ENCODE peak calls at places on chromosomes 12 and 14, in eight cellular contexts. One of them, this sample, is unnamed.

GRCh38 chr12:2958432-2959193 is 584 bp upstream of the TEAD4 start:
- DNase-seq in lower leg skin: no peak
- DNase-seq in astrocyte: peak; percentile 52
- DNase-seq in foreskin fibroblast: peak; percentile 74
- DNase-seq in heart right ventricle: peak; percentile 72
- DNase-seq in body of pancreas: peak; percentile 83
- DNase-seq in choroid plexus epithelial cell: peak; percentile 33
- DNase-seq in cardiac muscle cell: peak; percentile 75
- DNase-seq in this sample: peak; percentile 81

GRCh38 chr14:80996049-80996901 is 40.9 kb downstream of the TSHR start:
- DNase-seq in lower leg skin: peak; percentile 33
- DNase-seq in astrocyte: peak; percentile 65
- DNase-seq in foreskin fibroblast: peak; percentile 63
- DNase-seq in heart right ventricle: no peak
- DNase-seq in body of pancreas: peak; percentile 67
- DNase-seq in choroid plexus epithelial cell: peak; percentile 93
- DNase-seq in cardiac muscle cell: peak; percentile 38
- DNase-seq in this sample: peak; percentile 90

GRCh38 chr12:95922231-95922630 is 20.2 kb downstream of the CCDC38 start:
- DNase-seq in lower leg skin: no peak
- DNase-seq in astrocyte: peak; percentile 2
- DNase-seq in foreskin fibroblast: peak; percentile 34
- DNase-seq in heart right ventricle: no peak
- DNase-seq in body of pancreas: no peak
- DNase-seq in choroid plexus epithelial cell: peak; percentile 12
- DNase-seq in cardiac muscle cell: no peak
- DNase-seq in this sample: peak; percentile 29

GRCh38 chr12:1842905-1843640 is 22.7 kb downstream of the LRTM2 start:
- DNase-seq in lower leg skin: no peak
- DNase-seq in astrocyte: no peak
- DNase-seq in foreskin fibroblast: no peak
- DNase-seq in heart right ventricle: no peak
- DNase-seq in body of pancreas: no peak
- DNase-seq in choroid plexus epithelial cell: no peak
- DNase-seq in cardiac muscle cell: no peak
- DNase-seq in this sample: no peak

GRCh38 chr12:91276529-91276928 is 93.9 kb upstream of the DCN start:
- DNase-seq in lower leg skin: no peak
- DNase-seq in astrocyte: no peak
- DNase-seq in foreskin fibroblast: no peak
- DNase-seq in heart right ventricle: no peak
- DNase-seq in body of pancreas: no peak
- DNase-seq in choroid plexus epithelial cell: no peak
- DNase-seq in cardiac muscle cell: no peak
- DNase-seq in this sample: no peak

GRCh38 chr14:56284641-56285040 is 166.4 kb downstream of the PELI2 start:
- DNase-seq in lower leg skin: no peak
- DNase-seq in astrocyte: no peak
- DNase-seq in foreskin fibroblast: no peak
- DNase-seq in heart right ventricle: no peak
- DNase-seq in body of pancreas: no peak
- DNase-seq in choroid plexus epithelial cell: peak; percentile 29
- DNase-seq in cardiac muscle cell: no peak
- DNase-seq in this sample: no peak

GRCh38 chr14:25381498-25381897 is 331.6 kb upstream of the STXBP6 start:
- DNase-seq in lower leg skin: no peak
- DNase-seq in astrocyte: no peak
- DNase-seq in foreskin fibroblast: no peak
- DNase-seq in heart right ventricle: no peak
- DNase-seq in body of pancreas: no peak
- DNase-seq in choroid plexus epithelial cell: no peak
- DNase-seq in cardiac muscle cell: no peak
- DNase-seq in this sample: no peak

GRCh38 chr12:43551971-43552559 is at the start of gene ADAMTS20:
- DNase-seq in lower leg skin: no peak
- DNase-seq in astrocyte: peak; percentile 4
- DNase-seq in foreskin fibroblast: no peak
- DNase-seq in heart right ventricle: no peak
- DNase-seq in body of pancreas: no peak
- DNase-seq in choroid plexus epithelial cell: peak; percentile 12
- DNase-seq in cardiac muscle cell: peak; percentile 71
- DNase-seq in this sample: peak; percentile 15

GRCh38 chr12:109487181-109488050 is 10.0 kb downstream of the UBE3B start:
- DNase-seq in lower leg skin: no peak
- DNase-seq in astrocyte: no peak
- DNase-seq in foreskin fibroblast: no peak
- DNase-seq in heart right ventricle: no peak
- DNase-seq in body of pancreas: no peak
- DNase-seq in choroid plexus epithelial cell: no peak
- DNase-seq in cardiac muscle cell: no peak
- DNase-seq in this sample: no peak

GRCh38 chr14:24416254-24416931 is 13.1 kb downstream of the CBLN3 start:
- DNase-seq in lower leg skin: no peak
- DNase-seq in astrocyte: no peak
- DNase-seq in foreskin fibroblast: no peak
- DNase-seq in heart right ventricle: no peak
- DNase-seq in body of pancreas: no peak
- DNase-seq in choroid plexus epithelial cell: no peak
- DNase-seq in cardiac muscle cell: peak; percentile 64
- DNase-seq in this sample: no peak

GRCh38 chr12:120263725-120264040 is 1.8 kb downstream of the PXN start:
- DNase-seq in lower leg skin: no peak
- DNase-seq in astrocyte: no peak
- DNase-seq in foreskin fibroblast: no peak
- DNase-seq in heart right ventricle: no peak
- DNase-seq in body of pancreas: no peak
- DNase-seq in choroid plexus epithelial cell: no peak
- DNase-seq in cardiac muscle cell: no peak
- DNase-seq in this sample: no peak

GRCh38 chr14:27242874-27243273 is 645.0 kb upstream of the NOVA1 start:
- DNase-seq in lower leg skin: no peak
- DNase-seq in astrocyte: no peak
- DNase-seq in foreskin fibroblast: no peak
- DNase-seq in heart right ventricle: no peak
- DNase-seq in body of pancreas: no peak
- DNase-seq in choroid plexus epithelial cell: peak; percentile 0
- DNase-seq in cardiac muscle cell: no peak
- DNase-seq in this sample: no peak

GRCh38 chr12:92466391-92467305 is 236.1 kb upstream of the PLEKHG7 start:
- DNase-seq in lower leg skin: no peak
- DNase-seq in astrocyte: peak; percentile 13
- DNase-seq in foreskin fibroblast: no peak
- DNase-seq in heart right ventricle: no peak
- DNase-seq in body of pancreas: peak; percentile 65
- DNase-seq in choroid plexus epithelial cell: no peak
- DNase-seq in cardiac muscle cell: peak; percentile 11
- DNase-seq in this sample: peak; percentile 17

GRCh38 chr12:99767809-99768208 is 120.3 kb downstream of the GARIN6 start:
- DNase-seq in lower leg skin: no peak
- DNase-seq in astrocyte: peak; percentile 1
- DNase-seq in foreskin fibroblast: no peak
- DNase-seq in heart right ventricle: no peak
- DNase-seq in body of pancreas: no peak
- DNase-seq in choroid plexus epithelial cell: peak; percentile 40
- DNase-seq in cardiac muscle cell: peak; percentile 16
- DNase-seq in this sample: peak; percentile 33

GRCh38 chr12:130953783-130954543 is at the start of gene ADGRD1:
- DNase-seq in lower leg skin: peak; percentile 66
- DNase-seq in astrocyte: no peak
- DNase-seq in foreskin fibroblast: peak; percentile 35
- DNase-seq in heart right ventricle: peak; percentile 54
- DNase-seq in body of pancreas: peak; percentile 73
- DNase-seq in choroid plexus epithelial cell: peak; percentile 41
- DNase-seq in cardiac muscle cell: peak; percentile 88
- DNase-seq in this sample: no peak

GRCh38 chr12:39990122-39991101 is 115.5 kb downstream of the SLC2A13 start:
- DNase-seq in lower leg skin: peak; percentile 28
- DNase-seq in astrocyte: peak; percentile 7
- DNase-seq in foreskin fibroblast: peak; percentile 11
- DNase-seq in heart right ventricle: peak; percentile 40
- DNase-seq in body of pancreas: peak; percentile 59
- DNase-seq in choroid plexus epithelial cell: peak; percentile 73
- DNase-seq in cardiac muscle cell: peak; percentile 61
- DNase-seq in this sample: peak; percentile 58

GRCh38 chr14:71324767-71325272 is 417.6 kb downstream of the PCNX1 start:
- DNase-seq in lower leg skin: no peak
- DNase-seq in astrocyte: no peak
- DNase-seq in foreskin fibroblast: no peak
- DNase-seq in heart right ventricle: no peak
- DNase-seq in body of pancreas: peak; percentile 37
- DNase-seq in choroid plexus epithelial cell: peak; percentile 83
- DNase-seq in cardiac muscle cell: peak; percentile 20
- DNase-seq in this sample: peak; percentile 61

GRCh38 chr12:93848453-93849120 is 171.4 kb downstream of the CRADD start:
- DNase-seq in lower leg skin: no peak
- DNase-seq in astrocyte: no peak
- DNase-seq in foreskin fibroblast: no peak
- DNase-seq in heart right ventricle: no peak
- DNase-seq in body of pancreas: peak; percentile 47
- DNase-seq in choroid plexus epithelial cell: no peak
- DNase-seq in cardiac muscle cell: no peak
- DNase-seq in this sample: peak; percentile 22

DNA sequence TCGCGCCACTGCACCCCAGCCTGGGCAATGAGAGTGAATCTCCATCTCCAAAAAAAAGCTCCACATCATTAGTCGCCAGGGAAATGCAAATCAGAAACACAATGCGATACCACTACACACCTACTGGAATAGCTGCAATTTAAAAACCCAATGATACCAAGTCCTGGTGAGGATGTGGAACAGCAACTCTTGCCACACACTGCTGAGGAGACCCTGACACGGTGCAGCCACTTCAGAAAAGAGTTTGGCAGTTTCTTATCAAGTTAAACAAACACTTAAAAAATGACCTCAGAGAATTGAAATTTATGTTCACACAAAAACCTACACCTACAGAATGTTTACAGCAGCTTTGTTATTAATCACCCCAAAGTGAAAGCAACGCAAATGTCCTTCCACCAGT is 12.1 kb downstream of the P2RX2 start:
- DNase-seq in lower leg skin: no peak
- DNase-seq in astrocyte: no peak
- DNase-seq in foreskin fibroblast: no peak
- DNase-seq in heart right ventricle: no peak
- DNase-seq in body of pancreas: no peak
- DNase-seq in choroid plexus epithelial cell: no peak
- DNase-seq in cardiac muscle cell: no peak
- DNase-seq in this sample: no peak
- TF ChIP-seq CTCF in lower leg skin: no peak
- TF ChIP-seq CTCF in astrocyte: no peak
- TF ChIP-seq CTCF in foreskin fibroblast: no peak
- TF ChIP-seq CTCF in heart right ventricle: no peak
- TF ChIP-seq CTCF in body of pancreas: no peak
- TF ChIP-seq CTCF in choroid plexus epithelial cell: no peak
- TF ChIP-seq CTCF in cardiac muscle cell: no peak
- TF ChIP-seq CTCF in this sample: no peak

DNA sequence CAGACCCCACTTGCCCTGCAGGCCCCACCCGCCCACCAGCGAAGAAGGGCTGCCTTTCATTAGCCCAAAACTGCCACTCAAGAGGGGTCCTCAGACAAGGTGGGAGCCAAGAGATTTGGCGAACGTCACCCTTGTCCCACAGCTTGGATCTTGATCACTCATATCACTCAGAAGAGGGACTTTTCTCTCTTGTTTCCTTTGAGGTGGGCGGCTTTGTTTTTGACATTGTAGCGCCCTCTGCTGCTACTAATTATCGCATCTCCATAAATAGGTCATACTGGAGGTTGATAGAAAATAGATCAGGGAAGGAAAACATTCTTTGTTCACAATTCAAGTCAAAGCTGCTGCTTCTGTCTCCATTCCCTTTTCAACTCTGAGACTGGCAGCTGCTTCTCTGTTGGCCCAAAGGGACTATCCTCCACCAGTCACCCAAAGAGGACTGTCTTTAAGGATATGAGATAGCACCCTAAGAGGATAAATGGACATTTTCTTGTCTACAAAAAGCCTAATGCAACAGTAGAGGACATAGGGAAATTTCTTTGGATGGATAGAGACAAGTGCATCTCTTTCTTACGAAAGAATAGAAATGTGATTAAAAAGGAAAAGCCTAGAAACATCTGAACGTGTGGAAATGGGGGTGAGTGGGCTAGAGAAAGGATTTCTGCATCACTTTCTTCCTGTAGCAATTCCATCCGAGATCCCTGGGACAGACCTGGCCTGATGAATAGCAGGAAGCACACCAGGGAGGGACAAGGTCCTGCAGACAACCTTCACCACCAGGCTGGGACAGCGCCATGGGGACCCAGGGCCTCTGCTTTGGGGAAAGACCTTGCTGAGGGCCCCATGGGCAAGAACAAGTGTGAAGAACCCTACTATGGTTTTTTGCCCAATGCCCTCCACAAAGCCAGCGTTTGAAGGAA is 115.8 kb downstream of the DAD1 start:
- DNase-seq in lower leg skin: no peak
- DNase-seq in astrocyte: no peak
- DNase-seq in foreskin fibroblast: peak; percentile 17
- DNase-seq in heart right ventricle: no peak
- DNase-seq in body of pancreas: peak; percentile 65
- DNase-seq in choroid plexus epithelial cell: peak; percentile 79
- DNase-seq in cardiac muscle cell: peak; percentile 60
- DNase-seq in this sample: peak; percentile 65
- H3K4me3 ChIP-seq in lower leg skin: no peak overlapping the region
- H3K4me3 ChIP-seq in astrocyte: no peak overlapping the region
- H3K4me3 ChIP-seq in foreskin fibroblast: no peak overlapping the region
- H3K4me3 ChIP-seq in heart right ventricle: no peak overlapping the region
- H3K4me3 ChIP-seq in body of pancreas: no peak overlapping the region
- H3K4me3 ChIP-seq in choroid plexus epithelial cell: no peak overlapping the region
- H3K4me3 ChIP-seq in cardiac muscle cell: no peak overlapping the region
- H3K4me3 ChIP-seq in this sample: no peak overlapping the region

GRCh38 chr12:89040146-89040964 is 311.9 kb downstream of the DUSP6 start:
- DNase-seq in lower leg skin: no peak
- DNase-seq in astrocyte: peak; percentile 32
- DNase-seq in foreskin fibroblast: no peak
- DNase-seq in heart right ventricle: no peak
- DNase-seq in body of pancreas: peak; percentile 4
- DNase-seq in choroid plexus epithelial cell: peak; percentile 61
- DNase-seq in cardiac muscle cell: no peak
- DNase-seq in this sample: peak; percentile 56
- TF ChIP-seq CTCF in lower leg skin: no peak
- TF ChIP-seq CTCF in astrocyte: no peak
- TF ChIP-seq CTCF in foreskin fibroblast: no peak
- TF ChIP-seq CTCF in heart right ventricle: no peak
- TF ChIP-seq CTCF in body of pancreas: no peak
- TF ChIP-seq CTCF in choroid plexus epithelial cell: peak; percentile 15
- TF ChIP-seq CTCF in cardiac muscle cell: no peak
- TF ChIP-seq CTCF in this sample: no peak

DNA sequence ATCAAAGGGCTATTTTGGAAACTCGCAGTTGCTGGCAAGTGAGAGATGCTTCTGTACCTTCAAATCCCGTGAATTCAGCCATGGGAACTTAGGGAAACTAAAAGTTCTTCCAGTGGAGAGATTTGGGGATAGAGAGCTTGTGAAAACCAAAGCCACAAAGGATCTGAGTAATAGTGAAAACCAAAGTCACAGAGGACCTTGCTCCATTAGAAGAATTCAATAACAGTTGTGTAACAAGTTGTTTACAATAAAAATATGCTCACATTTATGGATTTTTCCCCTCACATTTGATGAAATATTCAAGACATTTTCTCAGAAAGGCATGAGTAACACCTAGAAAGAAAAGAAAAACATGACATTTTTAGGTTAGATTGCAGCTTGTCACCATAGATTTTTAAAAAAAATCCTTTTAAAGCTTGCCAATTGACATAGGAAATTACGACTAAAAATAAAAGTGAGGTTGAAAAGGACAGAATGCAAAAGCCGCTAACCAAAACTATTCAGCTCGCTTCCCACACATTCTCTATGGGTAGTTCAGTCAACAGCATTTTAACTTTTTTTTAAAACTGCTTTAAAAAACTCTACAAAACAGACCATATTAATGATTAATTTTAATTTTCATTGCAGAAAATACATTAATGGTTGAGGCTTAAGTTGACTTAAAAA is 113.2 kb downstream of the CAND1 start:
- DNase-seq in lower leg skin: no peak
- DNase-seq in astrocyte: peak; percentile 63
- DNase-seq in foreskin fibroblast: peak; percentile 9
- DNase-seq in heart right ventricle: no peak
- DNase-seq in body of pancreas: no peak
- DNase-seq in choroid plexus epithelial cell: peak; percentile 65
- DNase-seq in cardiac muscle cell: no peak
- DNase-seq in this sample: no peak
- H3K4me3 ChIP-seq in lower leg skin: no peak overlapping the region
- H3K4me3 ChIP-seq in astrocyte: no peak overlapping the region
- H3K4me3 ChIP-seq in foreskin fibroblast: no peak overlapping the region
- H3K4me3 ChIP-seq in heart right ventricle: no peak overlapping the region
- H3K4me3 ChIP-seq in body of pancreas: no peak overlapping the region
- H3K4me3 ChIP-seq in choroid plexus epithelial cell: no peak overlapping the region
- H3K4me3 ChIP-seq in cardiac muscle cell: no peak overlapping the region
- H3K4me3 ChIP-seq in this sample: no peak overlapping the region